ENCODE peak calls at places on chromosomes 7 and 10, in seven cellular contexts. One of them, this sample, is unnamed.

GRCh38 chr7:43647772-43648643 is 65.1 kb downstream of the STK17A start:
- DNase-seq in adipocyte: peak
- DNase-seq in HFFc6: peak
- DNase-seq in WTC11: no peak
- DNase-seq in H7: peak
- DNase-seq in EH: peak
- DNase-seq in NCI-H774: no peak
- DNase-seq in this sample: peak

GRCh38 chr10:115975506-115975905 is 297.5 kb downstream of the GFRA1 start:
- DNase-seq in adipocyte: no peak
- DNase-seq in HFFc6: no peak
- DNase-seq in WTC11: no peak
- DNase-seq in H7: peak
- DNase-seq in EH: no peak
- DNase-seq in NCI-H774: no peak
- DNase-seq in this sample: no peak

GRCh38 chr7:128954830-128955797 is 17.4 kb downstream of the IRF5 start:
- DNase-seq in adipocyte: peak
- DNase-seq in HFFc6: peak
- DNase-seq in WTC11: no peak
- DNase-seq in H7: peak
- DNase-seq in EH: peak
- DNase-seq in NCI-H774: peak
- DNase-seq in this sample: no peak

GRCh38 chr10:5546891-5547683 is 22.3 kb downstream of the CALML3 start:
- DNase-seq in adipocyte: no peak
- DNase-seq in HFFc6: peak
- DNase-seq in WTC11: peak
- DNase-seq in H7: no peak
- DNase-seq in EH: peak
- DNase-seq in NCI-H774: peak
- DNase-seq in this sample: peak

GRCh38 chr10:132547421-132547861 is 9.9 kb downstream of the INPP5A start:
- DNase-seq in adipocyte: no peak
- DNase-seq in HFFc6: no peak
- DNase-seq in WTC11: peak
- DNase-seq in H7: peak
- DNase-seq in EH: no peak
- DNase-seq in NCI-H774: no peak
- DNase-seq in this sample: no peak

GRCh38 chr7:40717242-40717641 is 582.4 kb downstream of the SUGCT start:
- DNase-seq in adipocyte: no peak
- DNase-seq in HFFc6: no peak
- DNase-seq in WTC11: peak
- DNase-seq in H7: peak
- DNase-seq in EH: peak
- DNase-seq in NCI-H774: no peak
- DNase-seq in this sample: no peak

GRCh38 chr10:50325449-50326188 is 74.3 kb upstream of the ASAH2 start:
- DNase-seq in adipocyte: peak
- DNase-seq in HFFc6: peak
- DNase-seq in WTC11: no peak
- DNase-seq in H7: no peak
- DNase-seq in EH: peak
- DNase-seq in NCI-H774: no peak
- DNase-seq in this sample: no peak

GRCh38 chr10:103852189-103852711 is 3.1 kb downstream of the SH3PXD2A start:
- DNase-seq in adipocyte: no peak
- DNase-seq in HFFc6: peak
- DNase-seq in WTC11: no peak
- DNase-seq in H7: no peak
- DNase-seq in EH: peak
- DNase-seq in NCI-H774: no peak
- DNase-seq in this sample: no peak

GRCh38 chr10:110304394-110304779 is 333 bp downstream of the SMNDC1 start:
- DNase-seq in adipocyte: peak
- DNase-seq in HFFc6: no peak
- DNase-seq in WTC11: no peak
- DNase-seq in H7: no peak
- DNase-seq in EH: peak
- DNase-seq in NCI-H774: no peak
- DNase-seq in this sample: no peak

GRCh38 chr10:18532881-18533535 is 118.4 kb downstream of the NSUN6 start:
- DNase-seq in adipocyte: no peak
- DNase-seq in HFFc6: no peak
- DNase-seq in WTC11: no peak
- DNase-seq in H7: no peak
- DNase-seq in EH: no peak
- DNase-seq in NCI-H774: no peak
- DNase-seq in this sample: no peak

GRCh38 chr7:90430614-90431445 is 27.6 kb downstream of the CLDN12 start:
- DNase-seq in adipocyte: no peak
- DNase-seq in HFFc6: no peak
- DNase-seq in WTC11: peak
- DNase-seq in H7: no peak
- DNase-seq in EH: peak
- DNase-seq in NCI-H774: no peak
- DNase-seq in this sample: no peak

GRCh38 chr10:21527634-21528451 is 2.4 kb upstream of the SKIDA1 start:
- DNase-seq in adipocyte: no peak
- DNase-seq in HFFc6: no peak
- DNase-seq in WTC11: no peak
- DNase-seq in H7: no peak
- DNase-seq in EH: peak
- DNase-seq in NCI-H774: no peak
- DNase-seq in this sample: no peak

GRCh38 chr7:25663877-25664276 is 435.6 kb upstream of the NPVF start:
- DNase-seq in adipocyte: peak
- DNase-seq in HFFc6: no peak
- DNase-seq in WTC11: no peak
- DNase-seq in H7: no peak
- DNase-seq in EH: no peak
- DNase-seq in NCI-H774: no peak
- DNase-seq in this sample: no peak

GRCh38 chr7:44305564-44306507 is 19.6 kb downstream of the CAMK2B start:
- DNase-seq in adipocyte: no peak
- DNase-seq in HFFc6: no peak
- DNase-seq in WTC11: no peak
- DNase-seq in H7: peak
- DNase-seq in EH: no peak
- DNase-seq in NCI-H774: no peak
- DNase-seq in this sample: peak

GRCh38 chr10:49601857-49602256 is 8.3 kb upstream of the SLC18A3 start:
- DNase-seq in adipocyte: no peak
- DNase-seq in HFFc6: peak
- DNase-seq in WTC11: no peak
- DNase-seq in H7: peak
- DNase-seq in EH: peak
- DNase-seq in NCI-H774: no peak
- DNase-seq in this sample: no peak

GRCh38 chr7:15675379-15675778 is 11.1 kb downstream of the MEOX2 start:
- DNase-seq in adipocyte: no peak
- DNase-seq in HFFc6: no peak
- DNase-seq in WTC11: no peak
- DNase-seq in H7: no peak
- DNase-seq in EH: no peak
- DNase-seq in NCI-H774: no peak
- DNase-seq in this sample: no peak

GRCh38 chr10:47063858-47064257 is 152.6 kb downstream of the PTPN20 start:
- DNase-seq in adipocyte: no peak
- DNase-seq in HFFc6: no peak
- DNase-seq in WTC11: no peak
- DNase-seq in H7: no peak
- DNase-seq in EH: no peak
- DNase-seq in NCI-H774: no peak
- DNase-seq in this sample: no peak

GRCh38 chr7:106126170-106126938 is 14.2 kb upstream of the SYPL1 start:
- DNase-seq in adipocyte: no peak
- DNase-seq in HFFc6: peak
- DNase-seq in WTC11: no peak
- DNase-seq in H7: no peak
- DNase-seq in EH: peak
- DNase-seq in NCI-H774: no peak
- DNase-seq in this sample: no peak

GRCh38 chr7:108001759-108002725 is 919 bp downstream of the LAMB1 start:
- DNase-seq in adipocyte: peak
- DNase-seq in HFFc6: peak
- DNase-seq in WTC11: peak
- DNase-seq in H7: peak
- DNase-seq in EH: peak
- DNase-seq in NCI-H774: no peak
- DNase-seq in this sample: peak

GRCh38 chr7:14834456-14834855 is 68.1 kb downstream of the DGKB start:
- DNase-seq in adipocyte: peak
- DNase-seq in HFFc6: peak
- DNase-seq in WTC11: no peak
- DNase-seq in H7: no peak
- DNase-seq in EH: peak
- DNase-seq in NCI-H774: no peak
- DNase-seq in this sample: no peak

GRCh38 chr10:30467939-30468338 is 34.0 kb downstream of the MAP3K8 start:
- DNase-seq in adipocyte: no peak
- DNase-seq in HFFc6: no peak
- DNase-seq in WTC11: no peak
- DNase-seq in H7: no peak
- DNase-seq in EH: no peak
- DNase-seq in NCI-H774: no peak
- DNase-seq in this sample: no peak

GRCh38 chr10:6678211-6678803 is 98.2 kb upstream of the PRKCQ start:
- DNase-seq in adipocyte: peak
- DNase-seq in HFFc6: no peak
- DNase-seq in WTC11: peak
- DNase-seq in H7: peak
- DNase-seq in EH: peak
- DNase-seq in NCI-H774: no peak
- DNase-seq in this sample: peak

GRCh38 chr7:114703677-114704076 is 218.2 kb upstream of the MDFIC start:
- DNase-seq in adipocyte: peak
- DNase-seq in HFFc6: no peak
- DNase-seq in WTC11: no peak
- DNase-seq in H7: no peak
- DNase-seq in EH: peak
- DNase-seq in NCI-H774: no peak
- DNase-seq in this sample: no peak

GRCh38 chr7:17535776-17536175 is 237.3 kb downstream of the AHR start:
- DNase-seq in adipocyte: no peak
- DNase-seq in HFFc6: peak
- DNase-seq in WTC11: no peak
- DNase-seq in H7: no peak
- DNase-seq in EH: peak
- DNase-seq in NCI-H774: no peak
- DNase-seq in this sample: no peak

GRCh38 chr7:54860003-54860775 is 101.2 kb upstream of the SEC61G start:
- DNase-seq in adipocyte: peak
- DNase-seq in HFFc6: no peak
- DNase-seq in WTC11: no peak
- DNase-seq in H7: no peak
- DNase-seq in EH: peak
- DNase-seq in NCI-H774: no peak
- DNase-seq in this sample: no peak